ENCODE peak calls at places on chromosomes 13 and 19, in five cellular contexts. Q is GM12878, P is K562, S is H1, I is HepG2. Z is an unnamed sample.

GRCh38 chr19:13026478-13026999 is 31.3 kb downstream of the NFIX start:
- DNase-seq in Q (no peak), I (peak; percentile 96), S (no peak), P (no peak), Z (no peak)

GRCh38 chr13:67048793-67049150 is 181.4 kb downstream of the PCDH9 start:
- DNase-seq in S (no peak), Q (no peak), I (no peak), P (no peak), Z (no peak)

GRCh38 chr13:79392882-79393563 is 13.0 kb downstream of the RBM26 start:
- DNase-seq in Q (no peak), S (no peak), I (no peak), P (peak; percentile 58), Z (no peak)

GRCh38 chr19:14369399-14370168 is 11.7 kb upstream of the ADGRE5 start:
- DNase-seq in S (no peak), P (peak; percentile 67), I (no peak), Q (no peak), Z (no peak)

GRCh38 chr13:29948791-29949190 is 98.4 kb upstream of the UBL3 start:
- DNase-seq in P (no peak), Q (no peak), I (no peak), S (no peak), Z (no peak)

GRCh38 chr19:4358709-4359626 is 15.6 kb downstream of the MPND start:
- DNase-seq in Q (no peak), I (no peak), S (no peak), P (no peak), Z (no peak)

GRCh38 chr13:83449666-83450395 is 432.4 kb downstream of the SLITRK1 start:
- DNase-seq in S (no peak), I (no peak), P (no peak), Q (no peak), Z (peak; percentile 5)

GRCh38 chr13:109465151-109465550 is 321.2 kb downstream of the IRS2 start:
- DNase-seq in Q (no peak), S (no peak), I (no peak), P (no peak), Z (no peak)

GRCh38 chr19:39671739-39672363 is 16.1 kb downstream of the LGALS16 start:
- DNase-seq in Q (no peak), I (peak; percentile 60), S (peak; percentile 15), P (peak; percentile 58), Z (peak; percentile 88)

GRCh38 chr19:4673216-4673615 is 3.1 kb upstream of the MYDGF start:
- DNase-seq in P (no peak), I (no peak), Q (no peak), S (no peak), Z (no peak)

GRCh38 chr13:35549481-35549880 is 73.0 kb upstream of the MAB21L1 start:
- DNase-seq in I (peak; percentile 1), P (no peak), S (no peak), Q (peak; percentile 15), Z (no peak)

GRCh38 chr13:106418556-106418955 is 116.9 kb downstream of the EFNB2 start:
- DNase-seq in Q (no peak), P (no peak), S (no peak), I (no peak), Z (no peak)

GRCh38 chr13:92512852-92513251 is 713.8 kb upstream of the GPC6 start:
- DNase-seq in S (no peak), Q (no peak), I (no peak), P (no peak), Z (no peak)

GRCh38 chr13:49086711-49087110 is 111.0 kb downstream of the FNDC3A start:
- DNase-seq in S (no peak), I (no peak), Q (no peak), P (no peak), Z (no peak)

GRCh38 chr13:27968316-27969072 is 621 bp downstream of the CDX2 start:
- DNase-seq in P (no peak), Q (no peak), S (no peak), I (no peak), Z (peak; percentile 72)

GRCh38 chr13:80336335-80336734 is 4.6 kb downstream of the SPRY2 start:
- DNase-seq in Q (no peak), S (no peak), P (no peak), I (no peak), Z (no peak)

GRCh38 chr19:30897034-30897433 is 452.2 kb downstream of the TSHZ3 start:
- DNase-seq in P (no peak), Q (no peak), S (no peak), I (no peak), Z (no peak)

GRCh38 chr19:35528218-35529038 is at the start of gene SBSN:
- DNase-seq in I (no peak), Q (no peak), P (no peak), S (no peak), Z (no peak)

GRCh38 chr13:31556376-31556775 is 182.9 kb upstream of the RXFP2 start:
- DNase-seq in S (no peak), Q (no peak), I (no peak), P (no peak), Z (no peak)

GRCh38 chr19:50832666-50833065 is 708 bp downstream of the KLK15 start:
- DNase-seq in I (no peak), S (no peak), P (no peak), Q (no peak), Z (no peak)

GRCh38 chr19:54644056-54644455 is 13.8 kb downstream of the LILRB1 start:
- DNase-seq in I (no peak), P (no peak), Q (no peak), S (no peak), Z (no peak)

GRCh38 chr13:44416297-44416696 is 42.7 kb downstream of the SERP2 start:
- DNase-seq in I (no peak), Q (no peak), P (no peak), S (no peak), Z (no peak)

GRCh38 chr19:17209126-17210036 is 5.8 kb upstream of the USE1 start:
- DNase-seq in S (peak; percentile 97), I (no peak), P (peak; percentile 97), Q (no peak), Z (peak; percentile 99)

GRCh38 chr19:13834308-13834790 is 39.1 kb downstream of the ZSWIM4 start:
- DNase-seq in I (no peak), S (no peak), Q (no peak), P (no peak), Z (no peak)

GRCh38 chr13:46961719-46962118 is 64.9 kb upstream of the HTR2A start:
- DNase-seq in P (peak; percentile 2), Q (peak; percentile 86), S (no peak), I (no peak), Z (no peak)

DNA sequence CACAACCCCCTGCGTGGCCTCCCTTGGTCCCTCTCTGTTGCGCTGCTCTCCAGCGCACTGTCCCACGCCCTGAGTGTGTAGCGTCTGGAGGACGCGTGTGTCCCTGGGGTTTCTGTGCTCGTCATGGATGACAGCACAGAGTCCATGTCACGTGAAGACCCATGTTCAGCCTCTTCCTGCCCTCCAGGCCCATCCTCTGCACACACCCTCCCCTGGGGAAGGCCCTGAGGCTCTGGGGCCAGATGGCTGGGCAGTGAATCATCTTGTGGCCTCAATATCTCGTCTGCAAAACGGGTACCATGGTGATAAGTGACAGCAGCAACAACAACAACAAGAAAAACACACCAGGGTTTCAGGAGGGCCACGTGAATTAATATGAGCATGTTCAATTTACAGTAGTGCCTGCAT is 71.5 kb upstream of the ARHGEF7 start:
- DNase-seq in S (no peak), Q (no peak), P (peak; percentile 58), I (no peak), Z (no peak)
- TF ChIP-seq CREB1 in S (no peak), Q (no peak), P (no peak), I (no peak), Z (no peak)

DNA sequence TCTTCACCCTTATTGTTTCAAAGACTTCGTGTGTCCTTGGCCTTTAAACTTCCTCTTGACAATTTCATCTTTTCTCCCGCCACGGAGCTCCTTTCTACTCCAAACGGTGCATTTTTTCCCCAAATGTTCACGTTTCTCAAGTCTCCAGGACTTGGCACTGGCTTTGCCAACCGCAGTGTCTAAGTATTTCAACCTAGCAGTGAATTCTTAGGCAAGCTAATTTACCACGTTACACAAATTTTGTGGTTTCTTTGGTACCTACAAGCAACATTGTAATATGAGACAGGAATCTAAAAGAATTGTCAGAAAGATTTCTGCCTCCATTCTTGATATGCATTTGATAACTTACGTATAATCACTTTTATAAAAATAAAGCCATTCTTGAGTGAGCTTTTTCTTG is 10.8 kb downstream of the ZIC2 start:
- DNase-seq in I (no peak), S (no peak), P (no peak), Q (no peak), Z (no peak)
- H3K79me2 ChIP-seq in I (no peaks in the 10 kb centered on the region), S (no peaks in the 10 kb centered on the region), P (no peaks in the 10 kb centered on the region), Q (no peaks in the 10 kb centered on the region), Z (no peaks in the 10 kb centered on the region)

DNA sequence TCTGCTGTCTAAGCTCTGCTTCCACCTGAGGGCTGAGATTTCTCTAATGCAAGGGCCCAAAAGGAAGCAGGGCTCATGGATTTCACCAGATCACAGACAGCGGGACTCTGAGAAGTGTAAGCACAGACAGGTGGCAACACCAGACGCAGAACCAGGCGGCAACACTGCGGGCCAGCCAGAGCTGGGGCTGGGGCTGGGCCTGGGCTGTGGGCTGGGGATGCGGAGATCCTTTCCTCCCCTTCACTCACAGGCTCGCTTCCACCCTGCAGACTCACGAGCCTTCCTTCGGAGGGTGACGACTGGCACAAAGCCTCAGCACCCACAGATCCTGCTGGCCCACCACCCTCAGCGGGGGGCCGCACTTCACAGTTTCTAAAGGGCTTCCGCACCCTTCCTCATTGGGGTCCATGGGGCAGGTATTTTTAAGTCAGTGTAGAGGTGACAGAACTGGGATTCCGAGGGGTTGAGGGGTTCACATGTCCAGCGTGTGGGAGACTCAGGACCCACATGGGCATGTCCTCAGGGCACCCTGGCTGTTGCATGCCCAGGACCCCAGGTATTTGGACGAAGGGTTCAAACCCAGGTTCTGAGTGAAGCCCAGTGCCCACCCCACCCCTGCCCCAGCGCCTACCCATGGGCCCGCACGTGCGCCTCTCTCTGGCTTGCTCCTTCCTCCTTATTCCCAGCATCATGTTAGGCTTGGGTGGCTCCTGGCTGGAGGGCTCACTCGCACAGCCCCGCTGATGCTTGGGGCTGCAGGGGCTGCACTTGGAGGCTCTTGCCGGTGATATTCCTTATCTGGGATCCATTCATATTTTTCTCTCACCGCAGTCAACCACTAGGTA is 137.3 kb upstream of the GPR12 start:
- DNase-seq in P (no peak), I (no peak), Q (no peak), S (no peak), Z (peak; percentile 8)
- TF ChIP-seq CREB1 in P (no peak), I (no peak), Q (no peak), S (no peak), Z (no peak)

GRCh38 chr19:40716031-40716654 is 543 bp downstream of the COQ8B start:
- DNase-seq in S (no peak), Q (peak; percentile 26), I (no peak), P (peak; percentile 79), Z (no peak)

GRCh38 chr19:40717325-40717879 is 490 bp downstream of the ITPKC start:
- DNase-seq in S (no peak), P (peak; percentile 46), Q (no peak), I (no peak), Z (no peak)

GRCh38 chr19:40714519-40715299 is 2.0 kb downstream of the COQ8B start:
- DNase-seq in I (peak; percentile 81), S (peak; percentile 73), Q (peak; percentile 76), P (peak; percentile 94), Z (peak; percentile 98)

GRCh38 chr19:40717880-40718773 is 1.2 kb downstream of the ITPKC start:
- DNase-seq in I (peak; percentile 18), P (peak; percentile 38), S (no peak), Q (no peak), Z (peak; percentile 40)

GRCh38 chr19:40716655-40717324 is at the start of the genes COQ8B and ITPKC:
- DNase-seq in I (peak; percentile 95), S (peak; percentile 90), Q (peak; percentile 88), P (peak; percentile 99), Z (peak; percentile 100)
- H3K79me2 ChIP-seq in I (peaks cover 45% of the 10 kb centered on the region), S (no peaks in the 10 kb centered on the region), Q (peaks cover 43% of the 10 kb centered on the region), P (peaks cover 58% of the 10 kb centered on the region), Z (peaks cover 38% of the 10 kb centered on the region)

GRCh38 chr19:48842744-48843162 is 6.5 kb upstream of the HSD17B14 start:
- DNase-seq in S (no peak), I (peak; percentile 58), Q (no peak), P (peak; percentile 80), Z (peak; percentile 93)
- TF ChIP-seq CREB1 in S (no peak), I (no peak), Q (no peak), P (no peak), Z (no peak)

Z was measured in GM23338.